ENCODE peak calls at places on chromosomes 7 and 10, in ten cellular contexts. G is OCI-M1; K is NCI-H1092; C is NCI-H226; Z is AG09319; X is IMR-90; O is stimulated activated CD8-positive, alpha-beta memory T cell treated with anti-CD3 and anti-CD28 coated beads, Interleukin-7, amount 100 ng/mL, for 24 hours; B is GM10248; Y is activated CD4-positive, CD25-positive, alpha-beta regulatory T cell; D is T-helper 2 cell. L is an unnamed sample.

GRCh38 chr10:84065764-84066163 is 73.5 kb upstream of the GHITM start:
- DNase-seq in G (no peak), K (no peak), C (no peak), Z (no peak), X (no peak), O (no peak), B (no peak), Y (no peak), D (no peak), L (no peak)

GRCh38 chr7:131188367-131189339 is 139.0 kb upstream of the MKLN1 start:
- DNase-seq in G (peak; percentile 70), K (no peak), C (peak; percentile 93), Z (peak; percentile 89), X (peak; percentile 98), O (no peak), B (peak; percentile 65), Y (peak; percentile 8), D (no peak), L (no peak)

GRCh38 chr10:50807851-50808776 is 68.4 kb downstream of the ASAH2B start:
- DNase-seq in G (no peak), K (no peak), C (peak; percentile 24), Z (no peak), X (peak; percentile 16), O (no peak), B (no peak), Y (no peak), D (no peak), L (peak; percentile 13)

GRCh38 chr10:42769653-42770052 is 12.9 kb upstream of the BMS1 start:
- DNase-seq in G (no peak), K (no peak), C (no peak), Z (no peak), X (no peak), O (no peak), B (no peak), Y (no peak), D (no peak), L (no peak)

GRCh38 chr7:156064921-156065386 is 252.7 kb upstream of the SHH start:
- DNase-seq in G (no peak), K (no peak), C (no peak), Z (no peak), X (peak; percentile 5), O (no peak), B (no peak), Y (no peak), D (no peak), L (no peak)

GRCh38 chr10:27998178-27998953 is 513 bp downstream of the ODAD2 start:
- DNase-seq in G (no peak), K (peak; percentile 10), C (no peak), Z (no peak), X (peak; percentile 26), O (no peak), B (no peak), Y (no peak), D (no peak), L (peak; percentile 73)

GRCh38 chr10:87675396-87676376 is 16.0 kb downstream of the PAPSS2 start:
- DNase-seq in G (peak; percentile 50), K (no peak), C (peak; percentile 93), Z (peak; percentile 57), X (peak; percentile 95), O (no peak), B (no peak), Y (no peak), D (no peak), L (no peak)

GRCh38 chr10:123139521-123140163 is 3.9 kb downstream of the HMX3 start:
- DNase-seq in G (peak; percentile 95), K (no peak), C (no peak), Z (no peak), X (peak; percentile 18), O (no peak), B (peak; percentile 23), Y (no peak), D (no peak), L (peak; percentile 92)

GRCh38 chr7:151806938-151807775 is 69.8 kb downstream of the PRKAG2 start:
- DNase-seq in G (no peak), K (no peak), C (no peak), Z (no peak), X (no peak), O (no peak), B (no peak), Y (no peak), D (no peak), L (no peak)

GRCh38 chr7:3239291-3239691 is 61.8 kb upstream of the SDK1 start:
- DNase-seq in G (no peak), K (no peak), C (no peak), Z (no peak), X (no peak), O (no peak), B (no peak), Y (no peak), D (no peak), L (no peak)

GRCh38 chr10:49602380-49603023 is 7.6 kb upstream of the SLC18A3 start:
- DNase-seq in G (no peak), K (no peak), C (no peak), Z (no peak), X (no peak), O (no peak), B (no peak), Y (no peak), D (no peak), L (no peak)

GRCh38 chr7:53675835-53676234 is 640.4 kb downstream of the POM121L12 start:
- DNase-seq in G (no peak), K (no peak), C (no peak), Z (no peak), X (no peak), O (no peak), B (no peak), Y (no peak), D (no peak), L (no peak)

GRCh38 chr10:43224321-43224720 is 42.5 kb downstream of the RASGEF1A start:
- DNase-seq in G (no peak), K (no peak), C (no peak), Z (no peak), X (no peak), O (no peak), B (no peak), Y (no peak), D (no peak), L (no peak)

L was measured in neural progenitor cell.